ENCODE peak calls at places on chromosomes 4 and X, in five cellular contexts. One of them, this sample, is unnamed.

GRCh38 chrX:71542411-71542810 is 9.5 kb downstream of the OGT start:
- DNase-seq in stimulated activated CD8-positive, alpha-beta memory T cell treated with anti-CD3 and anti-CD28 coated beads, Interleukin-4, amount 100 ng/mL, for 24 hours: no peak
- DNase-seq in PC-9: peak; percentile 52
- DNase-seq in nephron progenitor cell: no peak
- DNase-seq in RKO: peak; percentile 20
- DNase-seq in this sample: peak; percentile 77

GRCh38 chrX:9995855-9996339 is 28.7 kb downstream of the CLDN34 start:
- DNase-seq in stimulated activated CD8-positive, alpha-beta memory T cell treated with anti-CD3 and anti-CD28 coated beads, Interleukin-4, amount 100 ng/mL, for 24 hours: peak; percentile 64
- DNase-seq in PC-9: peak; percentile 52
- DNase-seq in nephron progenitor cell: peak; percentile 79
- DNase-seq in RKO: peak; percentile 61
- DNase-seq in this sample: peak; percentile 79

GRCh38 chrX:150355898-150356297 is 7.2 kb upstream of the MAMLD1 start:
- DNase-seq in stimulated activated CD8-positive, alpha-beta memory T cell treated with anti-CD3 and anti-CD28 coated beads, Interleukin-4, amount 100 ng/mL, for 24 hours: no peak
- DNase-seq in PC-9: no peak
- DNase-seq in nephron progenitor cell: no peak
- DNase-seq in RKO: no peak
- DNase-seq in this sample: no peak

GRCh38 chrX:14064632-14065432 is 35.1 kb upstream of the GEMIN8 start:
- DNase-seq in stimulated activated CD8-positive, alpha-beta memory T cell treated with anti-CD3 and anti-CD28 coated beads, Interleukin-4, amount 100 ng/mL, for 24 hours: no peak
- DNase-seq in PC-9: peak; percentile 74
- DNase-seq in nephron progenitor cell: no peak
- DNase-seq in RKO: peak; percentile 59
- DNase-seq in this sample: peak; percentile 51

GRCh38 chr4:145234086-145234694 is 53.8 kb upstream of the OTUD4 start:
- DNase-seq in stimulated activated CD8-positive, alpha-beta memory T cell treated with anti-CD3 and anti-CD28 coated beads, Interleukin-4, amount 100 ng/mL, for 24 hours: peak; percentile 30
- DNase-seq in PC-9: peak; percentile 45
- DNase-seq in nephron progenitor cell: peak; percentile 54
- DNase-seq in RKO: peak; percentile 77
- DNase-seq in this sample: peak; percentile 67

GRCh38 chr4:27176400-27176799 is 315.8 kb downstream of the STIM2 start:
- DNase-seq in stimulated activated CD8-positive, alpha-beta memory T cell treated with anti-CD3 and anti-CD28 coated beads, Interleukin-4, amount 100 ng/mL, for 24 hours: no peak
- DNase-seq in PC-9: no peak
- DNase-seq in nephron progenitor cell: peak; percentile 18
- DNase-seq in RKO: peak; percentile 69
- DNase-seq in this sample: peak; percentile 41

GRCh38 chr4:84041426-84041825 is 457.7 kb downstream of the NKX6-1 start:
- DNase-seq in stimulated activated CD8-positive, alpha-beta memory T cell treated with anti-CD3 and anti-CD28 coated beads, Interleukin-4, amount 100 ng/mL, for 24 hours: no peak
- DNase-seq in PC-9: no peak
- DNase-seq in nephron progenitor cell: no peak
- DNase-seq in RKO: no peak
- DNase-seq in this sample: no peak

GRCh38 chrX:72297953-72298730 is 7.6 kb downstream of the CITED1 start:
- DNase-seq in stimulated activated CD8-positive, alpha-beta memory T cell treated with anti-CD3 and anti-CD28 coated beads, Interleukin-4, amount 100 ng/mL, for 24 hours: no peak
- DNase-seq in PC-9: no peak
- DNase-seq in nephron progenitor cell: no peak
- DNase-seq in RKO: no peak
- DNase-seq in this sample: no peak

GRCh38 chr4:155632314-155632713 is 34.3 kb upstream of the GUCY1A1 start:
- DNase-seq in stimulated activated CD8-positive, alpha-beta memory T cell treated with anti-CD3 and anti-CD28 coated beads, Interleukin-4, amount 100 ng/mL, for 24 hours: no peak
- DNase-seq in PC-9: no peak
- DNase-seq in nephron progenitor cell: no peak
- DNase-seq in RKO: no peak
- DNase-seq in this sample: no peak

GRCh38 chr4:54794033-54794432 is 136.3 kb downstream of the KIT start:
- DNase-seq in stimulated activated CD8-positive, alpha-beta memory T cell treated with anti-CD3 and anti-CD28 coated beads, Interleukin-4, amount 100 ng/mL, for 24 hours: no peak
- DNase-seq in PC-9: no peak
- DNase-seq in nephron progenitor cell: no peak
- DNase-seq in RKO: no peak
- DNase-seq in this sample: no peak

GRCh38 chrX:120570201-120570600 is 9.4 kb upstream of the CUL4B start:
- DNase-seq in stimulated activated CD8-positive, alpha-beta memory T cell treated with anti-CD3 and anti-CD28 coated beads, Interleukin-4, amount 100 ng/mL, for 24 hours: no peak
- DNase-seq in PC-9: no peak
- DNase-seq in nephron progenitor cell: no peak
- DNase-seq in RKO: no peak
- DNase-seq in this sample: no peak

GRCh38 chrX:131704136-131704695 is 160.3 kb downstream of the OR13H1 start:
- DNase-seq in stimulated activated CD8-positive, alpha-beta memory T cell treated with anti-CD3 and anti-CD28 coated beads, Interleukin-4, amount 100 ng/mL, for 24 hours: peak; percentile 78
- DNase-seq in PC-9: peak; percentile 36
- DNase-seq in nephron progenitor cell: no peak
- DNase-seq in RKO: no peak
- DNase-seq in this sample: peak; percentile 85

GRCh38 chr4:128810871-128811570 is 1.5 kb downstream of the JADE1 start:
- DNase-seq in stimulated activated CD8-positive, alpha-beta memory T cell treated with anti-CD3 and anti-CD28 coated beads, Interleukin-4, amount 100 ng/mL, for 24 hours: peak; percentile 66
- DNase-seq in PC-9: peak; percentile 71
- DNase-seq in nephron progenitor cell: peak; percentile 88
- DNase-seq in RKO: peak; percentile 81
- DNase-seq in this sample: peak; percentile 90

GRCh38 chrX:98338544-98338943 is 1454.8 kb downstream of the RPA4 start:
- DNase-seq in stimulated activated CD8-positive, alpha-beta memory T cell treated with anti-CD3 and anti-CD28 coated beads, Interleukin-4, amount 100 ng/mL, for 24 hours: no peak
- DNase-seq in PC-9: no peak
- DNase-seq in nephron progenitor cell: no peak
- DNase-seq in RKO: peak; percentile 25
- DNase-seq in this sample: no peak